ENCODE peak calls at places on chromosomes 12 and 14, in eight cellular contexts. D, L, S, I, P, J, E and F are unnamed samples. For H3K4me1, the result is how much of the 10 kb centered on the place peaks cover.

GRCh38 chr12:43115441-43116160 is 436.4 kb downstream of the ADAMTS20 start:
- DNase-seq in D (no peak), L (no peak), S (no peak), I (no peak), P (no peak), J (no peak), E (no peak), F (no peak)

GRCh38 chr12:121568971-121569808 is 11.6 kb downstream of the KDM2B start:
- DNase-seq in D (no peak), L (peak), S (no peak), I (peak), P (no peak), J (no peak), E (no peak), F (no peak)

GRCh38 chr12:49566361-49566760 is 1.6 kb downstream of the MCRS1 start:
- DNase-seq in D (no peak), L (no peak), S (no peak), I (no peak), P (no peak), J (no peak), E (no peak), F (no peak)

GRCh38 chr12:75183967-75184366 is 25.7 kb downstream of the KCNC2 start:
- DNase-seq in D (no peak), L (no peak), S (no peak), I (no peak), P (no peak), J (no peak), E (no peak), F (no peak)

GRCh38 chr12:91355150-91356006 is 172.8 kb upstream of the DCN start:
- DNase-seq in D (peak), L (peak), S (peak), I (peak), P (peak), J (no peak), E (peak), F (peak)

GRCh38 chr14:96630281-96630680 is 128.1 kb downstream of the PAPOLA start:
- DNase-seq in D (no peak), L (no peak), S (no peak), I (peak), P (no peak), J (peak), E (no peak), F (no peak)

GRCh38 chr12:11758838-11759509 is 109.5 kb downstream of the ETV6 start:
- DNase-seq in D (no peak), L (no peak), S (no peak), I (peak), P (no peak), J (no peak), E (no peak), F (no peak)

GRCh38 chr12:86230516-86231146 is 25.6 kb downstream of the MGAT4C start:
- DNase-seq in D (no peak), L (no peak), S (no peak), I (no peak), P (peak), J (no peak), E (no peak), F (no peak)

GRCh38 chr12:109743076-109743910 is 29.7 kb downstream of the FAM222A start:
- DNase-seq in D (peak), L (peak), S (peak), I (no peak), P (no peak), J (no peak), E (no peak), F (peak)

GRCh38 chr12:48882325-48882687 is 16.6 kb upstream of the RND1 start:
- DNase-seq in D (no peak), L (no peak), S (no peak), I (no peak), P (peak), J (no peak), E (no peak), F (no peak)

GRCh38 chr12:116069943-116070342 is 207.6 kb downstream of the MED13L start:
- DNase-seq in D (no peak), L (no peak), S (no peak), I (no peak), P (no peak), J (no peak), E (no peak), F (no peak)

GRCh38 chr14:105499256-105500035 is 8.4 kb downstream of the TEDC1 start:
- DNase-seq in D (peak), L (peak), S (no peak), I (no peak), P (no peak), J (no peak), E (no peak), F (no peak)

GRCh38 chr12:112907415-112908157 is 824 bp downstream of the OAS1 start:
- DNase-seq in D (no peak), L (no peak), S (no peak), I (peak), P (no peak), J (no peak), E (no peak), F (no peak)
- TF ChIP-seq EP300 in D (no peak), L (no peak), S (no peak), I (no peak), P (no peak), J (no peak), E (no peak), F (no peak)

GRCh38 chr12:6965026-6965661 is 5.3 kb downstream of the PHB2 start:
- DNase-seq in D (peak), L (peak), S (peak), I (peak), P (peak), J (no peak), E (peak), F (no peak)
- H3K4me1 ChIP-seq in D (half or more), L (half or more), S (under half), I (half or more), P (half or more), J (half or more), E (half or more), F (under half)

DNA sequence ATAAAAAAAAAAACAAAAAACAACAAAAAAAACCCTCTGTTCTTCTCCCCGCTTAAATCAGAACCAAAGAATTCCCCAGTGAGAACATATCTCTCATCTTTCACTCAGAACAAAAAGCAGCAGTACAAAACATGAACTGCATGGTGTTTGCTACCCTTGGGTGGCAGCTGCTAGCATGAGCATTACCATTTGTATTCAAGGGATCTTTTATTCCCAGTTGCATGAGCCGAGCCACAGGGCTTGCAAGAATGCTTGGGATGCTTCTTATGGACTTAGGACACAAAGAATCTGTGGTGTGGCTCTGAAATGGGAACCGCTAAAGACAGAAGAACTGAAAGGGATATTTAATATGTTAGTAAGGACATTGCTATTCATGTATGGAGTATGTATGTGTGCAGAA is 190.6 kb downstream of the TMX1 start:
- DNase-seq in D (no peak), L (no peak), S (no peak), I (no peak), P (no peak), J (no peak), E (no peak), F (no peak)
- TF ChIP-seq EP300 in D (no peak), L (no peak), S (no peak), I (no peak), P (no peak), J (no peak), E (no peak), F (no peak)

GRCh38 chr14:99667821-99668220 is 16.3 kb upstream of the CYP46A1 start:
- DNase-seq in D (no peak), L (no peak), S (no peak), I (no peak), P (no peak), J (no peak), E (no peak), F (no peak)

GRCh38 chr14:99666533-99666932 is 17.6 kb upstream of the CYP46A1 start:
- DNase-seq in D (no peak), L (no peak), S (no peak), I (no peak), P (no peak), J (no peak), E (no peak), F (no peak)

GRCh38 chr14:99668998-99669314 is 15.1 kb upstream of the CYP46A1 start:
- DNase-seq in D (no peak), L (no peak), S (no peak), I (no peak), P (no peak), J (no peak), E (no peak), F (no peak)

GRCh38 chr14:99668307-99668997 is 15.6 kb upstream of the CYP46A1 start:
- DNase-seq in D (no peak), L (no peak), S (no peak), I (no peak), P (no peak), J (no peak), E (no peak), F (no peak)

GRCh38 chr14:99667045-99667444 is 17.1 kb upstream of the CYP46A1 start:
- DNase-seq in D (no peak), L (no peak), S (no peak), I (no peak), P (no peak), J (no peak), E (no peak), F (no peak)
- H3K4me1 ChIP-seq in D (under half), L (under half), S (under half), I (under half), P (under half), J (under half), E (under half), F (under half)

DNA sequence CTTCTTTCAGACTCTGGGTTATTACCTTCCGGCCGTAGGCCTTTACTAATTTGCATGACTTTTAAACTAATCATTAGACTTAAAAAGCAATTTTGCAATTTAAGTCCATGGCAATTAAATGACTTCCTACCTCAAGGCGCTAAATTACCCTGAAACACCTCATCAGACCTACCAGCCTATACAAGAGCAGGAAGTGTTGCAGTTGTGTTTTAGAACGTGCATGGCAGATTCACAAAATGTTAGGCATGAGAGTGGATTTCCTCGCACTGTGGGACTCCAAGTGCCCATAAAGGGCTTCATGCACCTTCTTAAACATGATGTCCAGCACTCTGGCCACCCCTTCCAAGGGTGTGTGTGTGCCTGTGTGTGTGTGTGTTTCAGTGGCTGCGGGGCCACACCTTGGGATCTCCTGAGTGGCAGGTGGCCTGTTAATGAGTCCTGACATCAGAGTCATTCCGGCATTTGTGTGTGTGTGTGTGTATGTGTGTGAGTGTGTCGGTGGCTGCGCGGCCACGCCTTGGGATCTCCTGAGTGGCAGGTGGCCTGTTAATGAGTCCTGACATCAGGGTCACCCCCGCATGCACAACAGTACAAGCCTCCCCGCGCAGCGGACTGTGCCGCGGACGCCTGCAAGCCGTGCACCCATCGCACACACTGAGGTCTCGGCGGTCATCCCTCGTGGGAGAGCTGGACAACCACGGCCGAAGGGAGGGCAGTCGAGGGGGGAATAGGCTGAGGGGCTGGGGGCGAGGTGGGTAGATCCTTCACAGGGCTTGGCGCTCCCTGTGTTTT is 900 bp downstream of the C2CD5 start:
- DNase-seq in D (no peak), L (peak), S (no peak), I (peak), P (peak), J (no peak), E (peak), F (peak)
- TF ChIP-seq EP300 in D (no peak), L (no peak), S (no peak), I (no peak), P (no peak), J (no peak), E (no peak), F (no peak)

DNA sequence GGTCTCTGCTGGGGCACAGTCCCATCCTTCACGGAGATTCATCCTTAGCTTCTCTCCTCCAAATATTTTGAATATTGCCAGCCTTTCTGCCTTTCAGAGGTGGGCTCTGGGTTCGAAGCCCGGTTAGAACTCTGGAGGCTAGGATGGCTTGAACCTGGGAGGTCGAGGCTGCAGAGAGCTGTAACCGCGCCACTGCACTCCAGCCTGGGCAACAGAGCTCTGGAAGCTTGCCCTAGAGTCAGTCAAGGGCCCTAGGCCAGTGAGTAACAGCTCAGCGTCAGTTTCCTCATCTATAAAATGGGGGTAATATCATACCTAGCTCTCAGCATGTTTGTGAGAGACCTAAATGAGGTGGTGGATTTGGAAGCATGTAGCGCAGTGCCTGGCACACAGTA is 3.2 kb downstream of the PTPN6 start:
- DNase-seq in D (no peak), L (no peak), S (no peak), I (no peak), P (no peak), J (no peak), E (no peak), F (no peak)
- H3K4me1 ChIP-seq in D (under half), L (under half), S (under half), I (under half), P (under half), J (under half), E (half or more), F (under half)